ENCODE peak calls at places on chromosome 13, in four cellular contexts. V is fibroblast of pulmonary artery, S is AG04450, F is stomach. K is an unnamed sample.

GRCh38 chr13:40484981-40485380 is 181.5 kb downstream of the FOXO1 start:
- DNase-seq in V (no peak), S (no peak), F (no peak), K (no peak)

GRCh38 chr13:48851707-48852106 is 124.0 kb upstream of the FNDC3A start:
- DNase-seq in V (no peak), S (no peak), F (no peak), K (no peak)

GRCh38 chr13:67117010-67117550 is 113.1 kb downstream of the PCDH9 start:
- DNase-seq in V (peak), S (no peak), F (no peak), K (no peak)

GRCh38 chr13:52599853-52600603 is 42.2 kb upstream of the HNRNPA1L2 start:
- DNase-seq in V (peak), S (no peak), F (no peak), K (no peak)

GRCh38 chr13:29396446-29396845 is 199.0 kb downstream of the SLC7A1 start:
- DNase-seq in V (no peak), S (no peak), F (no peak), K (no peak)

GRCh38 chr13:46914341-46914740 is 17.5 kb upstream of the HTR2A start:
- DNase-seq in V (no peak), S (no peak), F (no peak), K (no peak)

GRCh38 chr13:104648291-104648690 is 1582.1 kb upstream of the SLC10A2 start:
- DNase-seq in V (no peak), S (no peak), F (no peak), K (no peak)

GRCh38 chr13:76425930-76426329 is 460.3 kb downstream of the KCTD12 start:
- DNase-seq in V (peak), S (peak), F (no peak), K (no peak)

GRCh38 chr13:91836554-91836953 is 438.1 kb downstream of the GPC5 start:
- DNase-seq in V (no peak), S (no peak), F (no peak), K (no peak)

GRCh38 chr13:33108620-33109019 is 92.4 kb downstream of the KL start:
- DNase-seq in V (peak), S (no peak), F (no peak), K (no peak)

GRCh38 chr13:94312511-94313191 is 166.8 kb downstream of the DCT start:
- DNase-seq in V (no peak), S (no peak), F (no peak), K (no peak)

GRCh38 chr13:29991343-29991742 is 140.9 kb upstream of the UBL3 start:
- DNase-seq in V (peak), S (peak), F (no peak), K (no peak)

GRCh38 chr13:113410472-113411201 is 42.7 kb downstream of the ADPRHL1 start:
- DNase-seq in V (peak), S (peak), F (no peak), K (peak)

GRCh38 chr13:77810430-77810829 is 108.2 kb downstream of the EDNRB start:
- DNase-seq in V (peak), S (no peak), F (no peak), K (no peak)

K was measured in sciatic nerve.